ENCODE peak calls at places on chromosomes 2 and 18, in eight cellular contexts. One of them, this sample, is unnamed. For H3K27me3, the result is how much of the 10 kb centered on the place peaks cover.

GRCh38 chr2:47058061-47058931 is 96.8 kb downstream of the STPG4 start:
- DNase-seq in endothelial cell of umbilical vein: no peak
- DNase-seq in mammary epithelial cell: no peak
- DNase-seq in HCT116: no peak
- DNase-seq in fibroblast of lung: peak
- DNase-seq in GM23248: peak
- DNase-seq in GM12878: no peak
- DNase-seq in astrocyte: no peak
- DNase-seq in this sample: no peak

GRCh38 chr2:191625016-191625415 is 52.9 kb upstream of the NABP1 start:
- DNase-seq in mammary epithelial cell: no peak
- DNase-seq in GM23248: no peak
- DNase-seq in GM12878: no peak
- DNase-seq in astrocyte: no peak
- DNase-seq in endothelial cell of umbilical vein: peak
- DNase-seq in fibroblast of lung: peak
- DNase-seq in HCT116: no peak
- DNase-seq in this sample: peak

GRCh38 chr2:41736105-41736567 is 311.7 kb upstream of the PKDCC start:
- DNase-seq in GM12878: peak
- DNase-seq in astrocyte: peak
- DNase-seq in mammary epithelial cell: peak
- DNase-seq in GM23248: peak
- DNase-seq in fibroblast of lung: no peak
- DNase-seq in HCT116: no peak
- DNase-seq in endothelial cell of umbilical vein: no peak
- DNase-seq in this sample: peak

GRCh38 chr2:96739051-96739632 is 722 bp downstream of the LMAN2L start:
- DNase-seq in endothelial cell of umbilical vein: no peak
- DNase-seq in HCT116: no peak
- DNase-seq in fibroblast of lung: no peak
- DNase-seq in mammary epithelial cell: no peak
- DNase-seq in astrocyte: no peak
- DNase-seq in GM12878: no peak
- DNase-seq in GM23248: peak
- DNase-seq in this sample: no peak

GRCh38 chr2:217912030-217913024 is 90.5 kb downstream of the TNS1 start:
- DNase-seq in fibroblast of lung: no peak
- DNase-seq in HCT116: no peak
- DNase-seq in astrocyte: no peak
- DNase-seq in GM23248: no peak
- DNase-seq in GM12878: no peak
- DNase-seq in mammary epithelial cell: no peak
- DNase-seq in endothelial cell of umbilical vein: no peak
- DNase-seq in this sample: no peak

GRCh38 chr2:214774108-214774507 is 35.4 kb downstream of the BARD1 start:
- DNase-seq in HCT116: no peak
- DNase-seq in GM12878: no peak
- DNase-seq in fibroblast of lung: peak
- DNase-seq in GM23248: peak
- DNase-seq in astrocyte: peak
- DNase-seq in mammary epithelial cell: peak
- DNase-seq in endothelial cell of umbilical vein: peak
- DNase-seq in this sample: no peak

GRCh38 chr18:51802589-51802988 is 537.4 kb upstream of the DCC start:
- DNase-seq in endothelial cell of umbilical vein: no peak
- DNase-seq in GM12878: no peak
- DNase-seq in HCT116: no peak
- DNase-seq in GM23248: no peak
- DNase-seq in fibroblast of lung: no peak
- DNase-seq in mammary epithelial cell: no peak
- DNase-seq in astrocyte: no peak
- DNase-seq in this sample: no peak

GRCh38 chr2:101638817-101639605 is 58.5 kb upstream of the MAP4K4 start:
- DNase-seq in endothelial cell of umbilical vein: no peak
- DNase-seq in astrocyte: no peak
- DNase-seq in mammary epithelial cell: no peak
- DNase-seq in fibroblast of lung: no peak
- DNase-seq in HCT116: no peak
- DNase-seq in GM23248: no peak
- DNase-seq in GM12878: no peak
- DNase-seq in this sample: no peak

GRCh38 chr2:203500951-203501350 is 34.1 kb downstream of the RAPH1 start:
- DNase-seq in astrocyte: no peak
- DNase-seq in HCT116: no peak
- DNase-seq in endothelial cell of umbilical vein: peak
- DNase-seq in mammary epithelial cell: no peak
- DNase-seq in GM12878: no peak
- DNase-seq in fibroblast of lung: no peak
- DNase-seq in GM23248: no peak
- DNase-seq in this sample: no peak

GRCh38 chr2:215364157-215365155 is 52.6 kb downstream of the ATIC start:
- DNase-seq in HCT116: no peak
- DNase-seq in fibroblast of lung: peak
- DNase-seq in astrocyte: no peak
- DNase-seq in mammary epithelial cell: peak
- DNase-seq in GM23248: peak
- DNase-seq in GM12878: no peak
- DNase-seq in endothelial cell of umbilical vein: no peak
- DNase-seq in this sample: peak

GRCh38 chr2:161223139-161223732 is 63.0 kb downstream of the TANK start:
- DNase-seq in GM12878: no peak
- DNase-seq in fibroblast of lung: peak
- DNase-seq in GM23248: peak
- DNase-seq in mammary epithelial cell: peak
- DNase-seq in astrocyte: no peak
- DNase-seq in HCT116: peak
- DNase-seq in endothelial cell of umbilical vein: peak
- DNase-seq in this sample: peak

GRCh38 chr2:235168174-235168979 is 216.6 kb downstream of the SH3BP4 start:
- DNase-seq in GM23248: peak
- DNase-seq in endothelial cell of umbilical vein: no peak
- DNase-seq in HCT116: no peak
- DNase-seq in astrocyte: no peak
- DNase-seq in mammary epithelial cell: no peak
- DNase-seq in GM12878: no peak
- DNase-seq in fibroblast of lung: no peak
- DNase-seq in this sample: no peak

GRCh38 chr2:72109291-72109690 is 38.4 kb downstream of the CYP26B1 start:
- DNase-seq in GM12878: no peak
- DNase-seq in fibroblast of lung: no peak
- DNase-seq in mammary epithelial cell: peak
- DNase-seq in astrocyte: no peak
- DNase-seq in endothelial cell of umbilical vein: no peak
- DNase-seq in HCT116: no peak
- DNase-seq in GM23248: no peak
- DNase-seq in this sample: no peak

DNA sequence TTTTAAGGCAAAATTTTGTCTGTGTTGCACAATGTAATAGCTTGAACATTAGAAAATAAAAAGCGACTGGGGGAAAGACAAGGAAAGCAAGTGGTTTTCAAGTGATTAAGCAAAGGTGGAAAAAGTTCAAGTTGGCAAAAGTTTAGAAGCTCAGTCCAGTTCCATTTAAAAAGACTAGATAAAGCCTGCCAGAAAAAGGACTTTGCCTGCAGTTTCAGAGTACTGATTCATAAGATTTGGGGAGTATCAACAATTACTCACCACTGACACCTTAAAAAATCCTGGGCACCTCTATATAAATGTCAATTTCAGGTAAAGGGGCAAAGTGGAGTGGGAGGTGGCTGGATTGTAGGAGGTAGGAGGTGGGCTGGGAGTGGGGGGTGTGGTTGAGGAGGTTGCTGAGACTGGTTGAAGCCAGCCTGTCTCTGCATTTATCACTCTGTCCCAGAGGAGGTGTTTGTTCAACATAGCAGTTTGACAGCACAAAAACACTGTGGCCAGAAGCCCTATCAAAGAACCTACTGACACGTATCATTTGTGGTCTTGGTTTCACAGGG is 14.6 kb downstream of the ZEB2 start:
- DNase-seq in GM23248: peak
- DNase-seq in HCT116: no peak
- DNase-seq in mammary epithelial cell: peak
- DNase-seq in GM12878: no peak
- DNase-seq in astrocyte: peak
- DNase-seq in fibroblast of lung: peak
- DNase-seq in endothelial cell of umbilical vein: no peak
- DNase-seq in this sample: no peak
- H3K27me3 ChIP-seq in GM23248: under half
- H3K27me3 ChIP-seq in HCT116: under half
- H3K27me3 ChIP-seq in mammary epithelial cell: under half
- H3K27me3 ChIP-seq in GM12878: under half
- H3K27me3 ChIP-seq in astrocyte: under half
- H3K27me3 ChIP-seq in fibroblast of lung: under half
- H3K27me3 ChIP-seq in endothelial cell of umbilical vein: under half
- H3K27me3 ChIP-seq in this sample: under half

DNA sequence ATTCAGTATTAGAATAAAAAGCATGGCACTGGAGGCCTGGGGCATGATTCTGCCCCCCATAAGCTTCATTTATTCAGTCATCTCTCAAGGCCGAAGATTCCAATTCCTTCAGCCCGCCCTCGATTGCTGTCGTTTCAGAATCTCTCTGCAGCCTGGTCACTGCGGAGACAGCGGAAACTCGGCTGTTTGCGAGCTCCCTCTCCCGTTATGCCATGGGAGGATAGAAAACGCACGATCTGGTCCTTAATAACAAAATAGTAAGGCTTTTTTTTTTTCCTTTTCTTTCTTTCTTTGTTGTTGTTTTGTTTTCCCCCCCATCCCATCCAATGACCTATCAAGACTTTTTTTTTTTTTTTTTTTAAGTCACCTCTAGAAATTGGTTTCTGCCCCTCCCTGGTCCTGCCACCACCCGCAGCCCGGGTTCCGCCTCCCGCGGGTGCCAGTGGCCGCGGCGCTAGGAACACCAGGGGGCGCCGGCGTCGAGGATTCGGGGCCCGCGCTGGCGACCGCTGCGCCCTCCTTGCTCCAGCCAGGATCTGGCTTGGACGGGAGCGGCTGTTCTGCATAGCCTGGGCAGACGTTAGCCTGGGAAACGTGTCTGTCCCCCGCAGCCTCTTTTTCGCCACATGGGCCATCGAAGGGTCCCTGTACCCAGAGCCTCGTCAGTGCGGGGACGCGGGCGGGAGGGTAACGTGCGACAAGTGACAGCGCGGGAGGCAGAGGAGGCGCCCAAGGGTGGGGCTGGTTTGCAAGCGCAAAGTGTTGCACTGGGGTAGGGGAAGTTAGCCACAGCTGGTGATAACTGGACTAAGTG is 10.0 kb downstream of the CPLX4 start:
- DNase-seq in HCT116: peak
- DNase-seq in fibroblast of lung: peak
- DNase-seq in astrocyte: peak
- DNase-seq in GM12878: no peak
- DNase-seq in mammary epithelial cell: peak
- DNase-seq in endothelial cell of umbilical vein: peak
- DNase-seq in GM23248: peak
- DNase-seq in this sample: peak
- TF ChIP-seq EZH2 in HCT116: no peak
- TF ChIP-seq EZH2 in fibroblast of lung: no peak
- TF ChIP-seq EZH2 in astrocyte: no peak
- TF ChIP-seq EZH2 in GM12878: no peak
- TF ChIP-seq EZH2 in mammary epithelial cell: no peak
- TF ChIP-seq EZH2 in endothelial cell of umbilical vein: no peak
- TF ChIP-seq EZH2 in GM23248: no peak
- TF ChIP-seq EZH2 in this sample: no peak

GRCh38 chr2:219445220-219445631 is 10.6 kb downstream of the SPEG start:
- DNase-seq in GM12878: no peak
- DNase-seq in HCT116: no peak
- DNase-seq in GM23248: no peak
- DNase-seq in fibroblast of lung: no peak
- DNase-seq in astrocyte: no peak
- DNase-seq in endothelial cell of umbilical vein: no peak
- DNase-seq in mammary epithelial cell: no peak
- DNase-seq in this sample: no peak

GRCh38 chr2:219443016-219443696 is 8.5 kb downstream of the SPEG start:
- DNase-seq in GM12878: no peak
- DNase-seq in endothelial cell of umbilical vein: no peak
- DNase-seq in mammary epithelial cell: peak
- DNase-seq in astrocyte: no peak
- DNase-seq in HCT116: no peak
- DNase-seq in GM23248: peak
- DNase-seq in fibroblast of lung: no peak
- DNase-seq in this sample: no peak

GRCh38 chr2:219442206-219443015 is 7.8 kb downstream of the SPEG start:
- DNase-seq in HCT116: no peak
- DNase-seq in GM23248: peak
- DNase-seq in GM12878: no peak
- DNase-seq in endothelial cell of umbilical vein: no peak
- DNase-seq in mammary epithelial cell: no peak
- DNase-seq in astrocyte: no peak
- DNase-seq in fibroblast of lung: no peak
- DNase-seq in this sample: no peak

GRCh38 chr2:219444566-219445091 is 10.0 kb downstream of the SPEG start:
- DNase-seq in fibroblast of lung: no peak
- DNase-seq in GM23248: peak
- DNase-seq in endothelial cell of umbilical vein: no peak
- DNase-seq in astrocyte: peak
- DNase-seq in HCT116: no peak
- DNase-seq in GM12878: no peak
- DNase-seq in mammary epithelial cell: peak
- DNase-seq in this sample: no peak

GRCh38 chr2:219443697-219444023 is 9.0 kb downstream of the SPEG start:
- DNase-seq in mammary epithelial cell: no peak
- DNase-seq in endothelial cell of umbilical vein: no peak
- DNase-seq in fibroblast of lung: no peak
- DNase-seq in HCT116: no peak
- DNase-seq in GM12878: no peak
- DNase-seq in GM23248: no peak
- DNase-seq in astrocyte: no peak
- DNase-seq in this sample: no peak
- H3K27me3 ChIP-seq in mammary epithelial cell: under half
- H3K27me3 ChIP-seq in endothelial cell of umbilical vein: under half
- H3K27me3 ChIP-seq in fibroblast of lung: under half
- H3K27me3 ChIP-seq in HCT116: under half
- H3K27me3 ChIP-seq in GM12878: under half
- H3K27me3 ChIP-seq in GM23248: under half
- H3K27me3 ChIP-seq in astrocyte: under half
- H3K27me3 ChIP-seq in this sample: under half

GRCh38 chr2:24122356-24123211 is 550 bp downstream of the PFN4 start:
- DNase-seq in astrocyte: no peak
- DNase-seq in GM12878: no peak
- DNase-seq in HCT116: no peak
- DNase-seq in GM23248: peak
- DNase-seq in mammary epithelial cell: no peak
- DNase-seq in fibroblast of lung: peak
- DNase-seq in endothelial cell of umbilical vein: peak
- DNase-seq in this sample: no peak

GRCh38 chr2:24121469-24121868 is 1.7 kb downstream of the PFN4 start:
- DNase-seq in HCT116: no peak
- DNase-seq in mammary epithelial cell: no peak
- DNase-seq in fibroblast of lung: peak
- DNase-seq in GM12878: no peak
- DNase-seq in GM23248: no peak
- DNase-seq in astrocyte: no peak
- DNase-seq in endothelial cell of umbilical vein: no peak
- DNase-seq in this sample: peak

GRCh38 chr2:24117902-24118301 is 5.2 kb downstream of the PFN4 start:
- DNase-seq in endothelial cell of umbilical vein: no peak
- DNase-seq in HCT116: no peak
- DNase-seq in fibroblast of lung: no peak
- DNase-seq in GM12878: no peak
- DNase-seq in GM23248: no peak
- DNase-seq in astrocyte: no peak
- DNase-seq in mammary epithelial cell: no peak
- DNase-seq in this sample: no peak

GRCh38 chr2:24124003-24124585 is 825 bp downstream of the FAM228B start:
- DNase-seq in mammary epithelial cell: peak
- DNase-seq in endothelial cell of umbilical vein: no peak
- DNase-seq in fibroblast of lung: peak
- DNase-seq in GM23248: peak
- DNase-seq in HCT116: no peak
- DNase-seq in astrocyte: peak
- DNase-seq in GM12878: no peak
- DNase-seq in this sample: no peak

GRCh38 chr2:24123212-24124002 is at the start of the genes FAM228B and PFN4:
- DNase-seq in GM23248: peak
- DNase-seq in mammary epithelial cell: peak
- DNase-seq in endothelial cell of umbilical vein: peak
- DNase-seq in astrocyte: peak
- DNase-seq in HCT116: peak
- DNase-seq in fibroblast of lung: peak
- DNase-seq in GM12878: peak
- DNase-seq in this sample: peak
- TF ChIP-seq EZH2 in GM23248: no peak
- TF ChIP-seq EZH2 in mammary epithelial cell: no peak
- TF ChIP-seq EZH2 in endothelial cell of umbilical vein: no peak
- TF ChIP-seq EZH2 in astrocyte: no peak
- TF ChIP-seq EZH2 in HCT116: no peak
- TF ChIP-seq EZH2 in fibroblast of lung: no peak
- TF ChIP-seq EZH2 in GM12878: no peak
- TF ChIP-seq EZH2 in this sample: no peak